ENCODE peak calls at places on chromosomes 7 and 10, in nine cellular contexts. I, H, J, E, T, S, K, D and N are unnamed samples.

GRCh38 chr7:123305840-123306375 is 106.1 kb upstream of the SLC13A1 start:
- DNase-seq in I (no peak), H (no peak), J (no peak), E (no peak), T (no peak), S (no peak), K (no peak), D (no peak), N (no peak)

GRCh38 chr10:104777086-104777799 is 136.2 kb downstream of the SORCS3 start:
- DNase-seq in I (no peak), H (no peak), J (no peak), E (no peak), T (no peak), S (no peak), K (no peak), D (no peak), N (no peak)

GRCh38 chr7:50411333-50412028 is 38.7 kb downstream of the FIGNL1 start:
- DNase-seq in I (no peak), H (no peak), J (no peak), E (no peak), T (no peak), S (no peak), K (no peak), D (no peak), N (no peak)

GRCh38 chr10:125788156-125789034 is 12.8 kb upstream of the MMP21 start:
- DNase-seq in I (no peak), H (no peak), J (no peak), E (no peak), T (peak), S (no peak), K (no peak), D (no peak), N (no peak)

GRCh38 chr10:78247821-78248220 is 214.2 kb downstream of the RPS24 start:
- DNase-seq in I (no peak), H (no peak), J (no peak), E (no peak), T (no peak), S (no peak), K (no peak), D (no peak), N (no peak)

GRCh38 chr10:35540296-35541164 is 64.6 kb upstream of the GJD4 start:
- DNase-seq in I (no peak), H (no peak), J (no peak), E (no peak), T (no peak), S (no peak), K (peak), D (no peak), N (no peak)

GRCh38 chr10:58268946-58269831 is at the start of gene CISD1:
- DNase-seq in I (peak), H (peak), J (peak), E (peak), T (peak), S (peak), K (peak), D (peak), N (peak)

GRCh38 chr7:144063710-144064109 is 5.9 kb upstream of the OR2A25 start:
- DNase-seq in I (no peak), H (no peak), J (no peak), E (no peak), T (no peak), S (no peak), K (peak), D (no peak), N (no peak)

GRCh38 chr10:112519129-112519761 is 72.2 kb downstream of the VTI1A start:
- DNase-seq in I (no peak), H (peak), J (no peak), E (no peak), T (no peak), S (no peak), K (no peak), D (no peak), N (no peak)